ENCODE peak calls at places on chromosome 11, in ten cellular contexts. One of them, this sample, is unnamed.

GRCh38 chr11:62242021-62242420 is at the start of gene SCGB1D2:
- DNase-seq in WERI-Rb-1: no peak
- DNase-seq in CD14-positive monocyte: no peak
- DNase-seq in B cell: no peak
- DNase-seq in fibroblast of mammary gland: no peak
- DNase-seq in HFFc6: no peak
- DNase-seq in AG10803: no peak
- DNase-seq in lower lobe of right lung: no peak
- DNase-seq in uterus: no peak
- DNase-seq in GM12878: no peak
- DNase-seq in this sample: no peak

GRCh38 chr11:126720539-126721235 is 279.9 kb downstream of the KIRREL3 start:
- DNase-seq in WERI-Rb-1: no peak
- DNase-seq in CD14-positive monocyte: no peak
- DNase-seq in B cell: no peak
- DNase-seq in fibroblast of mammary gland: no peak
- DNase-seq in HFFc6: no peak
- DNase-seq in AG10803: peak; percentile 62
- DNase-seq in lower lobe of right lung: no peak
- DNase-seq in uterus: no peak
- DNase-seq in GM12878: no peak
- DNase-seq in this sample: no peak

GRCh38 chr11:117315285-117316196 is 515 bp downstream of the BACE1 start:
- DNase-seq in WERI-Rb-1: no peak
- DNase-seq in CD14-positive monocyte: no peak
- DNase-seq in B cell: peak; percentile 46
- DNase-seq in fibroblast of mammary gland: no peak
- DNase-seq in HFFc6: no peak
- DNase-seq in AG10803: no peak
- DNase-seq in lower lobe of right lung: no peak
- DNase-seq in uterus: no peak
- DNase-seq in GM12878: no peak
- DNase-seq in this sample: no peak

GRCh38 chr11:31968774-31969433 is 122.0 kb upstream of the RCN1 start:
- DNase-seq in WERI-Rb-1: no peak
- DNase-seq in CD14-positive monocyte: no peak
- DNase-seq in B cell: no peak
- DNase-seq in fibroblast of mammary gland: peak; percentile 92
- DNase-seq in HFFc6: peak; percentile 82
- DNase-seq in AG10803: peak; percentile 74
- DNase-seq in lower lobe of right lung: no peak
- DNase-seq in uterus: peak; percentile 19
- DNase-seq in GM12878: no peak
- DNase-seq in this sample: no peak

GRCh38 chr11:104728927-104729326 is 169.3 kb downstream of the CASP12 start:
- DNase-seq in WERI-Rb-1: no peak
- DNase-seq in CD14-positive monocyte: no peak
- DNase-seq in B cell: no peak
- DNase-seq in fibroblast of mammary gland: no peak
- DNase-seq in HFFc6: no peak
- DNase-seq in AG10803: no peak
- DNase-seq in lower lobe of right lung: no peak
- DNase-seq in uterus: no peak
- DNase-seq in GM12878: no peak
- DNase-seq in this sample: no peak

GRCh38 chr11:110159491-110159890 is 66.3 kb downstream of the ZC3H12C start:
- DNase-seq in WERI-Rb-1: no peak
- DNase-seq in CD14-positive monocyte: no peak
- DNase-seq in B cell: no peak
- DNase-seq in fibroblast of mammary gland: no peak
- DNase-seq in HFFc6: no peak
- DNase-seq in AG10803: no peak
- DNase-seq in lower lobe of right lung: no peak
- DNase-seq in uterus: no peak
- DNase-seq in GM12878: no peak
- DNase-seq in this sample: no peak

GRCh38 chr11:57598831-57599155 is 1.3 kb downstream of the SERPING1 start:
- DNase-seq in WERI-Rb-1: no peak
- DNase-seq in CD14-positive monocyte: no peak
- DNase-seq in B cell: no peak
- DNase-seq in fibroblast of mammary gland: peak; percentile 58
- DNase-seq in HFFc6: no peak
- DNase-seq in AG10803: peak; percentile 62
- DNase-seq in lower lobe of right lung: no peak
- DNase-seq in uterus: peak; percentile 51
- DNase-seq in GM12878: no peak
- DNase-seq in this sample: no peak

GRCh38 chr11:46800177-46800576 is 45.9 kb downstream of the CKAP5 start:
- DNase-seq in WERI-Rb-1: no peak
- DNase-seq in CD14-positive monocyte: no peak
- DNase-seq in B cell: no peak
- DNase-seq in fibroblast of mammary gland: peak; percentile 15
- DNase-seq in HFFc6: no peak
- DNase-seq in AG10803: peak; percentile 2
- DNase-seq in lower lobe of right lung: no peak
- DNase-seq in uterus: no peak
- DNase-seq in GM12878: no peak
- DNase-seq in this sample: no peak

GRCh38 chr11:19951558-19952083 is 208.7 kb downstream of the DBX1 start:
- DNase-seq in WERI-Rb-1: no peak
- DNase-seq in CD14-positive monocyte: no peak
- DNase-seq in B cell: peak; percentile 60
- DNase-seq in fibroblast of mammary gland: peak; percentile 67
- DNase-seq in HFFc6: peak; percentile 56
- DNase-seq in AG10803: peak; percentile 54
- DNase-seq in lower lobe of right lung: no peak
- DNase-seq in uterus: no peak
- DNase-seq in GM12878: peak; percentile 49
- DNase-seq in this sample: no peak

GRCh38 chr11:68999093-68999747 is 13.8 kb downstream of the MRGPRF start:
- DNase-seq in WERI-Rb-1: no peak
- DNase-seq in CD14-positive monocyte: no peak
- DNase-seq in B cell: no peak
- DNase-seq in fibroblast of mammary gland: no peak
- DNase-seq in HFFc6: no peak
- DNase-seq in AG10803: no peak
- DNase-seq in lower lobe of right lung: peak; percentile 24
- DNase-seq in uterus: no peak
- DNase-seq in GM12878: no peak
- DNase-seq in this sample: peak; percentile 62

GRCh38 chr11:2521081-2521480 is 76.3 kb downstream of the KCNQ1 start:
- DNase-seq in WERI-Rb-1: peak; percentile 0
- DNase-seq in CD14-positive monocyte: no peak
- DNase-seq in B cell: no peak
- DNase-seq in fibroblast of mammary gland: no peak
- DNase-seq in HFFc6: no peak
- DNase-seq in AG10803: no peak
- DNase-seq in lower lobe of right lung: peak; percentile 26
- DNase-seq in uterus: peak; percentile 2
- DNase-seq in GM12878: no peak
- DNase-seq in this sample: no peak

GRCh38 chr11:86672007-86672621 is at the start of gene ME3:
- DNase-seq in WERI-Rb-1: peak; percentile 83
- DNase-seq in CD14-positive monocyte: peak; percentile 65
- DNase-seq in B cell: peak; percentile 12
- DNase-seq in fibroblast of mammary gland: peak; percentile 49
- DNase-seq in HFFc6: peak; percentile 20
- DNase-seq in AG10803: peak; percentile 41
- DNase-seq in lower lobe of right lung: peak; percentile 87
- DNase-seq in uterus: peak; percentile 66
- DNase-seq in GM12878: no peak
- DNase-seq in this sample: peak; percentile 87

GRCh38 chr11:130994043-130994442 is 77.8 kb upstream of the SNX19 start:
- DNase-seq in WERI-Rb-1: no peak
- DNase-seq in CD14-positive monocyte: no peak
- DNase-seq in B cell: no peak
- DNase-seq in fibroblast of mammary gland: no peak
- DNase-seq in HFFc6: no peak
- DNase-seq in AG10803: no peak
- DNase-seq in lower lobe of right lung: no peak
- DNase-seq in uterus: no peak
- DNase-seq in GM12878: no peak
- DNase-seq in this sample: no peak

GRCh38 chr11:45026835-45027234 is 76.2 kb upstream of the TP53I11 start:
- DNase-seq in WERI-Rb-1: no peak
- DNase-seq in CD14-positive monocyte: no peak
- DNase-seq in B cell: no peak
- DNase-seq in fibroblast of mammary gland: no peak
- DNase-seq in HFFc6: no peak
- DNase-seq in AG10803: no peak
- DNase-seq in lower lobe of right lung: no peak
- DNase-seq in uterus: no peak
- DNase-seq in GM12878: no peak
- DNase-seq in this sample: no peak

GRCh38 chr11:117750357-117750756 is 46.7 kb downstream of the DSCAML1 start:
- DNase-seq in WERI-Rb-1: no peak
- DNase-seq in CD14-positive monocyte: no peak
- DNase-seq in B cell: no peak
- DNase-seq in fibroblast of mammary gland: no peak
- DNase-seq in HFFc6: no peak
- DNase-seq in AG10803: no peak
- DNase-seq in lower lobe of right lung: no peak
- DNase-seq in uterus: no peak
- DNase-seq in GM12878: no peak
- DNase-seq in this sample: no peak

GRCh38 chr11:811446-812245 is 1.9 kb downstream of the RPLP2 start:
- DNase-seq in WERI-Rb-1: no peak
- DNase-seq in CD14-positive monocyte: no peak
- DNase-seq in B cell: no peak
- DNase-seq in fibroblast of mammary gland: peak; percentile 32
- DNase-seq in HFFc6: no peak
- DNase-seq in AG10803: no peak
- DNase-seq in lower lobe of right lung: no peak
- DNase-seq in uterus: no peak
- DNase-seq in GM12878: no peak
- DNase-seq in this sample: no peak
- TF ChIP-seq CTCF in WERI-Rb-1: no peak
- TF ChIP-seq CTCF in CD14-positive monocyte: no peak
- TF ChIP-seq CTCF in B cell: no peak
- TF ChIP-seq CTCF in fibroblast of mammary gland: peak; percentile 4
- TF ChIP-seq CTCF in HFFc6: peak; percentile 32
- TF ChIP-seq CTCF in AG10803: peak; percentile 7
- TF ChIP-seq CTCF in lower lobe of right lung: no peak
- TF ChIP-seq CTCF in uterus: no peak
- TF ChIP-seq CTCF in GM12878: peak; percentile 16
- TF ChIP-seq CTCF in this sample: no peak

GRCh38 chr11:120431633-120432032 is 79.9 kb upstream of the GRIK4 start:
- DNase-seq in WERI-Rb-1: no peak
- DNase-seq in CD14-positive monocyte: no peak
- DNase-seq in B cell: no peak
- DNase-seq in fibroblast of mammary gland: peak; percentile 67
- DNase-seq in HFFc6: peak; percentile 75
- DNase-seq in AG10803: peak; percentile 71
- DNase-seq in lower lobe of right lung: no peak
- DNase-seq in uterus: no peak
- DNase-seq in GM12878: no peak
- DNase-seq in this sample: no peak
- TF ChIP-seq CTCF in WERI-Rb-1: peak; percentile 27
- TF ChIP-seq CTCF in CD14-positive monocyte: no peak
- TF ChIP-seq CTCF in B cell: no peak
- TF ChIP-seq CTCF in fibroblast of mammary gland: peak; percentile 48
- TF ChIP-seq CTCF in HFFc6: peak; percentile 69
- TF ChIP-seq CTCF in AG10803: peak; percentile 53
- TF ChIP-seq CTCF in lower lobe of right lung: peak; percentile 15
- TF ChIP-seq CTCF in uterus: no peak
- TF ChIP-seq CTCF in GM12878: peak; percentile 16
- TF ChIP-seq CTCF in this sample: no peak

GRCh38 chr11:7448126-7448525 is 37.2 kb upstream of the OLFML1 start:
- DNase-seq in WERI-Rb-1: no peak
- DNase-seq in CD14-positive monocyte: no peak
- DNase-seq in B cell: no peak
- DNase-seq in fibroblast of mammary gland: no peak
- DNase-seq in HFFc6: no peak
- DNase-seq in AG10803: no peak
- DNase-seq in lower lobe of right lung: no peak
- DNase-seq in uterus: no peak
- DNase-seq in GM12878: no peak
- DNase-seq in this sample: no peak
- TF ChIP-seq CTCF in WERI-Rb-1: no peak
- TF ChIP-seq CTCF in CD14-positive monocyte: no peak
- TF ChIP-seq CTCF in B cell: no peak
- TF ChIP-seq CTCF in fibroblast of mammary gland: no peak
- TF ChIP-seq CTCF in HFFc6: peak; percentile 13
- TF ChIP-seq CTCF in AG10803: no peak
- TF ChIP-seq CTCF in lower lobe of right lung: no peak
- TF ChIP-seq CTCF in uterus: no peak
- TF ChIP-seq CTCF in GM12878: no peak
- TF ChIP-seq CTCF in this sample: no peak

GRCh38 chr11:13320688-13321087 is 43.1 kb downstream of the BMAL1 start:
- DNase-seq in WERI-Rb-1: no peak
- DNase-seq in CD14-positive monocyte: no peak
- DNase-seq in B cell: no peak
- DNase-seq in fibroblast of mammary gland: no peak
- DNase-seq in HFFc6: no peak
- DNase-seq in AG10803: no peak
- DNase-seq in lower lobe of right lung: no peak
- DNase-seq in uterus: no peak
- DNase-seq in GM12878: no peak
- DNase-seq in this sample: no peak

GRCh38 chr11:13321431-13321830 is 43.8 kb downstream of the BMAL1 start:
- DNase-seq in WERI-Rb-1: no peak
- DNase-seq in CD14-positive monocyte: no peak
- DNase-seq in B cell: no peak
- DNase-seq in fibroblast of mammary gland: no peak
- DNase-seq in HFFc6: no peak
- DNase-seq in AG10803: no peak
- DNase-seq in lower lobe of right lung: no peak
- DNase-seq in uterus: no peak
- DNase-seq in GM12878: no peak
- DNase-seq in this sample: no peak

GRCh38 chr11:13327421-13327820 is 49.8 kb downstream of the BMAL1 start:
- DNase-seq in WERI-Rb-1: no peak
- DNase-seq in CD14-positive monocyte: no peak
- DNase-seq in B cell: no peak
- DNase-seq in fibroblast of mammary gland: no peak
- DNase-seq in HFFc6: no peak
- DNase-seq in AG10803: no peak
- DNase-seq in lower lobe of right lung: no peak
- DNase-seq in uterus: no peak
- DNase-seq in GM12878: no peak
- DNase-seq in this sample: no peak

GRCh38 chr11:13324709-13325108 is 47.1 kb downstream of the BMAL1 start:
- DNase-seq in WERI-Rb-1: no peak
- DNase-seq in CD14-positive monocyte: no peak
- DNase-seq in B cell: no peak
- DNase-seq in fibroblast of mammary gland: no peak
- DNase-seq in HFFc6: no peak
- DNase-seq in AG10803: no peak
- DNase-seq in lower lobe of right lung: no peak
- DNase-seq in uterus: no peak
- DNase-seq in GM12878: no peak
- DNase-seq in this sample: no peak

DNA sequence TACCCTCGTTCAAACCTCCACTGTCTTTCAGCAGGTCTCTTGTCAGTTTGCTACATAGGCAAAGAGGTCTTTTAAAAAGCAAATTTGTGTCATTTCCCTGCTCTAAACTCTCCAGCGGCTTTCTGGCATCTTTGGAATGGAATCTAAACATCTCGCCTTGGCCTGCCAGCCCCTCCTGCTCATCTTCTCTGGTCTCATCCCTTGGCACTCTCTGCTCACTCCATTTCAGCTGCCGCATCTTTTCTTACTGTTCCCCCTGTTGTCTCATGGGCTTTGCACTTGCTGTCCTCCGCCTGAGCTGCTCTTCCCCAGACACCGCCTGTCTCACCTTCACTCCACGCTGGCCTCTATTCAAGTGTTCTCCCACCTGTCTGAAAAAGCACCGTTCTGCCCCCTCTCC is 46.6 kb downstream of the BMAL1 start:
- DNase-seq in WERI-Rb-1: no peak
- DNase-seq in CD14-positive monocyte: no peak
- DNase-seq in B cell: no peak
- DNase-seq in fibroblast of mammary gland: no peak
- DNase-seq in HFFc6: no peak
- DNase-seq in AG10803: peak; percentile 37
- DNase-seq in lower lobe of right lung: no peak
- DNase-seq in uterus: no peak
- DNase-seq in GM12878: no peak
- DNase-seq in this sample: no peak
- TF ChIP-seq CTCF in WERI-Rb-1: no peak
- TF ChIP-seq CTCF in CD14-positive monocyte: no peak
- TF ChIP-seq CTCF in B cell: no peak
- TF ChIP-seq CTCF in fibroblast of mammary gland: no peak
- TF ChIP-seq CTCF in HFFc6: no peak
- TF ChIP-seq CTCF in AG10803: no peak
- TF ChIP-seq CTCF in lower lobe of right lung: no peak
- TF ChIP-seq CTCF in uterus: no peak
- TF ChIP-seq CTCF in GM12878: no peak
- TF ChIP-seq CTCF in this sample: no peak

This sample was measured in coronary artery.